ENCODE peak calls at places on chromosomes 6 and 20, in nine cellular contexts. J is heart right ventricle; K is tibial nerve; F is CD4-positive, alpha-beta T cell; N is HCT116; A is dorsolateral prefrontal cortex; T is left ventricle myocardium inferior; O is prostate gland; H is psoas muscle. B is an unnamed sample.
A peak's percentile ranks its signal among the peaks of the same experiment; 100 is the strongest.

GRCh38 chr20:47876348-47877056 is 91.2 kb upstream of the SULF2 start:
- DNase-seq in O (no peak), A (no peak), F (no peak), N (no peak), T (no peak), K (no peak), J (no peak), H (no peak), B (no peak)

GRCh38 chr20:20488388-20488787 is 120.5 kb downstream of the INSM1 start:
- DNase-seq in O (no peak), A (no peak), K (no peak), J (no peak), F (no peak), N (no peak), H (no peak), T (no peak), B (no peak)

GRCh38 chr20:31972481-31973386 is 4.8 kb downstream of the XKR7 start:
- DNase-seq in F (no peak), N (no peak), T (no peak), J (no peak), K (no peak), O (no peak), A (no peak), H (no peak), B (no peak)

GRCh38 chr6:83086751-83087150 is 19.3 kb downstream of the DOP1A start:
- DNase-seq in N (no peak), O (no peak), F (no peak), A (no peak), H (no peak), J (no peak), K (no peak), T (no peak), B (no peak)

GRCh38 chr6:22227824-22228610 is 68.8 kb downstream of the PRL start:
- DNase-seq in O (no peak), T (no peak), F (no peak), N (no peak), K (no peak), J (no peak), A (no peak), H (no peak), B (no peak)

GRCh38 chr6:93104195-93104817 is 315.1 kb downstream of the EPHA7 start:
- DNase-seq in K (no peak), T (no peak), F (no peak), A (no peak), J (no peak), H (no peak), N (no peak), O (no peak), B (no peak)

GRCh38 chr6:108736832-108737231 is 111.4 kb upstream of the ARMC2 start:
- DNase-seq in O (no peak), T (no peak), K (no peak), A (no peak), N (peak; percentile 78), J (no peak), F (no peak), H (no peak), B (peak; percentile 84)

GRCh38 chr20:61371501-61372150 is 119.6 kb downstream of the CDH4 start:
- DNase-seq in F (no peak), J (no peak), O (no peak), K (no peak), A (no peak), N (no peak), T (no peak), H (no peak), B (no peak)

GRCh38 chr6:117847912-117848311 is 59.2 kb upstream of the SLC35F1 start:
- DNase-seq in F (no peak), O (no peak), T (no peak), J (no peak), H (no peak), K (no peak), N (no peak), A (no peak), B (no peak)

GRCh38 chr6:2102316-2102883 is 143.0 kb downstream of the GMDS start:
- DNase-seq in O (no peak), F (no peak), J (no peak), K (no peak), H (no peak), T (no peak), A (no peak), N (no peak), B (no peak)

GRCh38 chr20:63522981-63523611 is 2.5 kb downstream of the PPDPF start:
- DNase-seq in K (no peak), O (no peak), F (no peak), H (peak; percentile 46), J (peak; percentile 21), N (no peak), A (no peak), T (no peak), B (no peak)

GRCh38 chr6:36599791-36600209 is 5.6 kb downstream of the SRSF3 start:
- DNase-seq in K (no peak), H (peak; percentile 69), A (peak; percentile 44), O (no peak), T (no peak), J (peak; percentile 44), F (peak; percentile 38), N (no peak), B (peak; percentile 62)

GRCh38 chr6:44041461-44042260 is 85.6 kb downstream of the MRPL14 start:
- DNase-seq in O (no peak), H (no peak), K (no peak), F (no peak), N (peak; percentile 84), J (no peak), T (no peak), A (peak; percentile 71), B (no peak)

GRCh38 chr6:52603000-52603795 is 26.3 kb upstream of the TRAM2 start:
- DNase-seq in J (no peak), K (no peak), T (no peak), O (no peak), H (no peak), F (no peak), A (no peak), N (no peak), B (no peak)

DNA sequence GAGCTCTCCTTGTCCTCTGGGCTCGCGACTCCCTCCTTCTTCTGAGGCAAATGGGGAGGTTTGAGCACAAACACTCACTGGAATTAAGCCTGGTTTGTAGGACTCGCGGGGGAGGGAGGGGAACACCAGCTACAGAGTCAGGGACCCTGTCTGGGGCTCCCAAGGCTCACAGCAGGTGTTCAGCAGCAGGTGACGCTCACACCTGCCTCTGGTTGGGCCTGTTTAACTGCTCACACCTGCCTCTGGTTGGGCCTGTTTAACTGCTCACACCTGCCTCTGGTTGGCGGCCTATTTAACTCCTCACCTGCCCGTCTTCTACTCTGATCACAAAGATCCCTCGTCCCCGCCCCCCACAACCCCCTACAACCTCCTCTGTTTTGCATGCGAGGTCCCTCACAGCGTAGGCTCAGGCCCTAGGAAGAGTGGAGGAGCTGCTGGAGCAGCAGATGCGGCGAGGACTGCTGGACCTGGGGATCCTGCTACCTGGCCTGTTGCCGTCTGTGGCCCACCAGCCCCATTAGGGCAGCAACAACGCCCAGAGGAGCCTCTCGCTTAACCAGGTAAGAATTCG is 181.9 kb downstream of the ERMARD start:
- DNase-seq in O (no peak), T (no peak), K (no peak), A (no peak), F (no peak), J (no peak), H (no peak), N (no peak), B (peak; percentile 47)
- H3K27me3 ChIP-seq in O (no peaks in the 10 kb centered on the region), T (peaks cover 40% of the 10 kb centered on the region), K (peaks cover 10% of the 10 kb centered on the region), A (no peaks in the 10 kb centered on the region), F (no peaks in the 10 kb centered on the region), J (peaks cover 12% of the 10 kb centered on the region), H (peaks cover 1% of the 10 kb centered on the region), N (no peaks in the 10 kb centered on the region), B (no peaks in the 10 kb centered on the region)

DNA sequence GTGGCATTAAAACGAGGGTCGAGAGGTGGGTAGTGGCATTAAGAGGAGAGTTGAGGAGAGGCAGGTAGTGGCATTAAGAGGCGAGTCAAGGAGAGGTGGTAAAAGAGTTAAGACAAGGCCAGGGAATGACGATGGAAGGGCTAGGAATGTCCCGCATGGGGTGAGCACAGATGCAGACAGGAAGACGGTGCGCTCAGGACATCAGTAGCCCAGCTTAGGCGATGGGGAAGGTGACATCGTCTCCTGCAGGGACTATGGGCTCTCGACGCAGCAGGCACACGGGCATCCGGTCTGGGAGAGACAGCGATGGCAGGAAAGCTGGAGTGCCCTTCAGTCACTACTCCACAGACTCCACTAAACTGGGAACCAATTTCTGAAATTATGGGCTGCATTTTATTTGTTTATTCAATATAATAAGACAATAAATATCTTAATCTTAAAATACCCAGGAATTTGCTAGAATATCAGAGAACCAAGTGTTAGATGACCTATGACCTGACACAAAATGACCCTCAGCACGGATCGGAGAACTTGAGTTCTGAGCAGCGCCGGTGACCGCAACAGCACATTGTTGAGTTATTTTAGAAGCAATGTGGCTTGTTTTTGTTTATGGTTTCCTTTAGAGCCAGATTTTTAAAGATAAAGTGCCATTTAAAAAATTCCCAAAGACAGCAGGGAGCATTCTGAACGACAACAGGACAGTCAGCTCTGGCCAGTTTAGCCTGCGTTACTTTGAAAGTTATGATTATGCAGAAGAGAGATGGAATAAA is 177.7 kb downstream of the SMOC2 start:
- DNase-seq in A (no peak), T (no peak), J (no peak), N (no peak), K (no peak), O (no peak), F (no peak), H (no peak), B (no peak)
- H3K27ac ChIP-seq in A (no peak overlapping the region), T (peak overlapping the region; percentile 17), J (no peak overlapping the region), N (no peak overlapping the region), K (no peak overlapping the region), O (no peak overlapping the region), F (no peak overlapping the region), H (no peak overlapping the region), B (no peak overlapping the region)

GRCh38 chr6:137777299-137778075 is 89.6 kb upstream of the TNFAIP3 start:
- DNase-seq in A (no peak), K (no peak), H (no peak), T (no peak), J (no peak), F (no peak), N (no peak), O (no peak), B (no peak)

GRCh38 chr6:137776256-137776655 is 90.8 kb upstream of the TNFAIP3 start:
- DNase-seq in F (no peak), O (no peak), T (no peak), N (no peak), K (no peak), H (no peak), A (no peak), J (no peak), B (no peak)

GRCh38 chr6:137775720-137776119 is 91.3 kb upstream of the TNFAIP3 start:
- DNase-seq in N (no peak), F (no peak), T (no peak), K (no peak), A (no peak), H (no peak), J (no peak), O (no peak), B (no peak)

GRCh38 chr6:137775192-137775591 is 91.9 kb upstream of the TNFAIP3 start:
- DNase-seq in F (no peak), N (no peak), K (no peak), A (no peak), O (no peak), J (no peak), T (no peak), H (no peak), B (no peak)

GRCh38 chr6:137776786-137777185 is 90.3 kb upstream of the TNFAIP3 start:
- DNase-seq in K (no peak), N (no peak), H (no peak), F (no peak), T (no peak), J (no peak), O (peak; percentile 14), A (no peak), B (no peak)
- TF ChIP-seq CTCF in K (no peak), N (no peak), H (no peak), F (no peak), T (no peak), J (no peak), O (no peak), A (no peak), B (no peak)

GRCh38 chr6:34104628-34105027 is 41.3 kb downstream of the GRM4 start:
- DNase-seq in K (no peak), H (no peak), T (no peak), F (no peak), N (no peak), J (no peak), O (no peak), A (no peak), B (no peak)
- H3K27me3 ChIP-seq in K (peaks cover 9% of the 10 kb centered on the region), H (no peaks in the 10 kb centered on the region), T (peaks cover 85% of the 10 kb centered on the region), F (no peaks in the 10 kb centered on the region), N (no peaks in the 10 kb centered on the region), J (peaks cover 2% of the 10 kb centered on the region), O (peaks cover 4% of the 10 kb centered on the region), A (no peaks in the 10 kb centered on the region), B (no peaks in the 10 kb centered on the region)